ENCODE peak calls at places on chromosomes 12 and 14, in eight cellular contexts. Z is Peyer's patch, P is bronchial epithelial cell, F is body of pancreas, Q is RWPE1, K is fibroblast of mammary gland, H is cardiac muscle cell, V is nephron progenitor cell. N is an unnamed sample.

GRCh38 chr12:75724913-75725312 is 213.5 kb upstream of the KRR1 start:
- DNase-seq in F (no peak), Z (no peak), P (no peak), K (peak), Q (no peak), H (no peak), V (no peak), N (peak)

GRCh38 chr12:69873429-69873828 is 48.4 kb downstream of the MYRFL start:
- DNase-seq in H (no peak), F (no peak), K (peak), Q (peak), P (peak), Z (no peak), V (no peak), N (peak)

GRCh38 chr12:68559984-68560822 is 50.5 kb upstream of the RAP1B start:
- DNase-seq in F (no peak), Q (no peak), K (no peak), H (no peak), V (no peak), P (no peak), Z (no peak), N (no peak)

GRCh38 chr12:114916531-114916930 is 232.6 kb upstream of the TBX3 start:
- DNase-seq in Q (no peak), H (no peak), K (peak), Z (no peak), F (no peak), V (no peak), P (no peak), N (no peak)

GRCh38 chr14:31927348-31927826 is 149.7 kb upstream of the ARHGAP5 start:
- DNase-seq in Q (peak), V (peak), Z (no peak), P (peak), F (no peak), K (peak), H (peak), N (peak)

GRCh38 chr12:20653871-20654270 is 41.3 kb upstream of the SLCO1C1 start:
- DNase-seq in H (no peak), Q (no peak), Z (no peak), F (no peak), K (peak), V (no peak), P (no peak), N (no peak)

GRCh38 chr12:28497889-28498411 is 307.7 kb downstream of the CCDC91 start:
- DNase-seq in F (no peak), V (no peak), Z (no peak), Q (peak), K (peak), H (no peak), P (peak), N (peak)

GRCh38 chr12:111426341-111427185 is 20.8 kb downstream of the SH2B3 start:
- DNase-seq in H (no peak), P (no peak), K (peak), Q (no peak), Z (no peak), V (no peak), F (no peak), N (peak)

GRCh38 chr12:49867580-49868341 is 24.9 kb upstream of the BCDIN3D start:
- DNase-seq in H (no peak), Q (peak), V (no peak), P (peak), F (no peak), Z (no peak), K (no peak), N (no peak)

GRCh38 chr12:79844693-79845092 is 90.2 kb downstream of the PPP1R12A start:
- DNase-seq in Z (no peak), F (no peak), V (no peak), H (no peak), K (peak), Q (peak), P (peak), N (peak)

GRCh38 chr14:22084393-22085281 is 411.0 kb upstream of the OR4E1 start:
- DNase-seq in Z (no peak), F (no peak), H (peak), P (peak), Q (peak), V (peak), K (peak), N (peak)

GRCh38 chr12:625998-626397 is 37.2 kb downstream of the NINJ2 start:
- DNase-seq in Z (no peak), K (no peak), V (no peak), H (no peak), Q (no peak), P (no peak), F (no peak), N (no peak)

GRCh38 chr14:103716091-103716801 is 636 bp downstream of the ZFYVE21 start:
- DNase-seq in Q (no peak), P (no peak), F (peak), K (no peak), Z (peak), H (no peak), V (no peak), N (no peak)

GRCh38 chr12:57128519-57129247 is 400 bp downstream of the LRP1 start:
- DNase-seq in Q (no peak), Z (no peak), P (no peak), V (peak), F (no peak), H (peak), K (no peak), N (no peak)

GRCh38 chr12:56082967-56083366 is 3.0 kb downstream of the ERBB3 start:
- DNase-seq in Z (no peak), K (no peak), H (no peak), F (no peak), Q (no peak), V (no peak), P (no peak), N (no peak)

GRCh38 chr12:84741727-84742126 is 170.9 kb downstream of the SLC6A15 start:
- DNase-seq in H (peak), Q (no peak), K (peak), Z (no peak), F (no peak), P (no peak), V (no peak), N (no peak)

GRCh38 chr12:68805592-68806120 is 2.3 kb upstream of the MDM2 start:
- DNase-seq in H (no peak), P (peak), F (no peak), Q (peak), K (peak), V (no peak), Z (no peak), N (peak)

GRCh38 chr14:22838631-22839041 is 2.3 kb downstream of the MMP14 start:
- DNase-seq in H (no peak), Q (no peak), P (peak), V (no peak), F (no peak), Z (peak), K (peak), N (peak)

GRCh38 chr14:68767248-68767645 is 25.6 kb downstream of the ZFP36L1 start:
- DNase-seq in H (no peak), Q (no peak), V (no peak), K (no peak), F (no peak), Z (no peak), P (no peak), N (no peak)

GRCh38 chr14:21070083-21070609 is at the start of gene ARHGEF40:
- DNase-seq in H (peak), K (no peak), P (no peak), Z (peak), Q (peak), V (peak), F (peak), N (peak)

GRCh38 chr12:89064780-89065179 is 287.5 kb downstream of the DUSP6 start:
- DNase-seq in Z (no peak), F (no peak), H (no peak), V (no peak), Q (peak), P (peak), K (peak), N (peak)

GRCh38 chr12:92297932-92298681 is 152.5 kb upstream of the BTG1 start:
- DNase-seq in Z (no peak), F (no peak), P (no peak), K (peak), H (no peak), V (no peak), Q (no peak), N (no peak)

GRCh38 chr14:100065161-100065871 is at the start of gene EVL:
- DNase-seq in P (no peak), Z (no peak), H (peak), Q (no peak), V (no peak), K (no peak), F (peak), N (no peak)

GRCh38 chr12:91858186-91858585 is 287.5 kb downstream of the BTG1 start:
- DNase-seq in F (no peak), H (no peak), Z (no peak), V (no peak), Q (no peak), K (no peak), P (no peak), N (no peak)

GRCh38 chr12:70031046-70031445 is 206.0 kb downstream of the MYRFL start:
- DNase-seq in F (no peak), V (no peak), K (no peak), Q (no peak), Z (no peak), H (no peak), P (peak), N (no peak)

GRCh38 chr12:88834226-88834625 is 254.0 kb upstream of the KITLG start:
- DNase-seq in P (peak), V (no peak), F (no peak), Q (no peak), Z (no peak), H (no peak), K (peak), N (no peak)

GRCh38 chr12:54017027-54017788 is 8.4 kb downstream of the HOXC8 start:
- DNase-seq in Z (no peak), K (peak), F (no peak), V (peak), Q (peak), P (no peak), H (no peak), N (peak)

GRCh38 chr14:99972748-99973466 is 92.3 kb upstream of the EVL start:
- DNase-seq in P (no peak), K (peak), H (no peak), Q (no peak), Z (no peak), F (no peak), V (no peak), N (no peak)

GRCh38 chr14:103057028-103057371 is 349 bp downstream of the CDC42BPB start:
- DNase-seq in P (no peak), V (no peak), K (no peak), F (peak), Q (no peak), Z (no peak), H (no peak), N (no peak)

GRCh38 chr12:27966870-27967269 is 5.7 kb downstream of the PTHLH start:
- DNase-seq in F (no peak), Q (peak), V (no peak), H (no peak), P (peak), K (peak), Z (no peak), N (peak)

GRCh38 chr12:71772728-71773127 is 18.1 kb downstream of the RAB21 start:
- DNase-seq in K (no peak), Q (no peak), V (no peak), P (no peak), F (no peak), H (no peak), Z (no peak), N (no peak)

GRCh38 chr12:12840500-12840899 is 27.4 kb downstream of the DDX47 start:
- DNase-seq in K (no peak), H (no peak), Q (no peak), V (no peak), F (no peak), Z (no peak), P (no peak), N (no peak)

GRCh38 chr12:62731378-62731710 is 203.6 kb downstream of the PPM1H start:
- DNase-seq in V (no peak), F (no peak), Q (no peak), H (no peak), K (no peak), Z (no peak), P (no peak), N (no peak)

DNA sequence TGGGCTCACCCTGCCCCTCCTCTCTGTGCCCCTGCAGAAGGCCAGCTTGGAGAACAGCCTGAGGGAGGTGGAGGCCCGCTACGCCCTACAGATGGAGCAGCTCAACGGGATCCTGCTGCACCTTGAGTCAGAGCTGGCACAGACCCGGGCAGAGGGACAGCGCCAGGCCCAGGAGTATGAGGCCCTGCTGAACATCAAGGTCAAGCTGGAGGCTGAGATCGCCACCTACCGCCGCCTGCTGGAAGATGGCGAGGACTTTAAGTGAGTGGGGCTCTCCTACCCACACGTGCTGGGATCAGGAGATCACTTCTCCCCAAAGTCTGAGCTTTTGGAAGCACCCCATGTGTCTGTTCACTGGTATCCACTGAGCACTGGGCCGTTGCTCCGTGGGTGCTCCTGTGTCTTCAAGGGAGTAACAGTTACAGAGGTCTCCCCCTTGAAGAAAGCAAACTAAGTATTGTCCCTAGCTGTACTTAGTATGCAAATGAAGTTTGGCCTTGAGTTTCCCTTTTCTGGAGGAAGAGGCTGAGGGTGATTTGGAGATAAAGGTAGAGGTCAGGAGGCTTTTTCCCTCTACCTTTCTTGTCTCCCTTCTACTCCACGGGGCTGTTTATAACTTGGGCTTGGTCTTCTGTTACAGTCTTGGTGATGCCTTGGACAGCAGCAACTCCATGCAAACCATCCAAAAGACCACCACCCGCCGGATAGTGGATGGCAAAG is 3.3 kb downstream of the KRT18 start:
- DNase-seq in Q (no peak), P (peak), Z (no peak), V (no peak), H (no peak), K (no peak), F (peak), N (peak)
- TF ChIP-seq CTCF in Q (no peak), P (peak), Z (peak), V (no peak), H (peak), K (no peak), F (peak), N (peak)

DNA sequence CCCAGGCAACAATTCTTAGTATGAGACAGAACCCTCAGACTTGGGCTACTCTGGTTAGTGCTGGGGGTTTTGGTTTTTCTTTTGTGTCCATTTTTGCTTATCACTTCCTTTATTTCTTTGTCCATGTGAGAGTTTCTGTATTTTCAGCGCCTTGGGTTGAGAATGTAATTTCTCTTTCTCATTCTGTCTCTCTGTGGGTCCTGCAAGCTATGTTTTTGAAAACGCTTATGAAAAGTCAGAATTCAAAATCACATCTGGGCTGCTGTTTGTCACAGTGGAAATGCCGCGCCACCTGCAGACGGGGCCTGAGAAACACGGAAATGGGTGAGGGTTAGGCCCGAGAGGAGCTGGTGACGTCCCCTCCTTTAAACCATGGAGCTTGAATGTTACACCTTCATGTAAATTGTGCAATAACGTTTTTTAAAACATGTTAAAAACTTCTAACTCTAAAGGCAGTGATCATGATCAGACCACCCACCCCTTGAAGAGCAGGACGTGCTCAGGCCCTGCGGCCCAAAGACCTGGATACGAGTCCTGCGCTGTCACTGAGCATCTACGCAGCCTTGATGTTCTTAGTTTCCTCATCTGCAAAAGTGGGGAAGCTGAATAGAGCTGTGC is 26.1 kb downstream of the JDP2 start:
- DNase-seq in F (no peak), P (no peak), H (no peak), K (no peak), Z (no peak), V (no peak), Q (no peak), N (no peak)
- TF ChIP-seq CTCF in F (no peak), P (no peak), H (no peak), K (no peak), Z (peak), V (no peak), Q (no peak), N (no peak)

GRCh38 chr12:21771311-21771710 is 3.2 kb downstream of the KCNJ8 start:
- DNase-seq in Z (no peak), P (peak), V (no peak), H (no peak), F (no peak), Q (no peak), K (peak), N (no peak)

GRCh38 chr12:21773799-21774198 is 707 bp downstream of the KCNJ8 start:
- DNase-seq in F (peak), K (peak), Q (no peak), P (no peak), Z (no peak), V (no peak), H (no peak), N (no peak)

GRCh38 chr12:21775130-21775920 is 819 bp upstream of the KCNJ8 start:
- DNase-seq in F (peak), Q (no peak), H (no peak), Z (no peak), V (no peak), P (no peak), K (no peak), N (no peak)

GRCh38 chr12:21774358-21775129 is at the start of gene KCNJ8:
- DNase-seq in F (peak), H (peak), Q (no peak), Z (no peak), P (no peak), V (peak), K (peak), N (no peak)

GRCh38 chr12:21773263-21773741 is 1.2 kb downstream of the KCNJ8 start:
- DNase-seq in Z (peak), H (peak), K (peak), Q (no peak), V (peak), F (peak), P (peak), N (peak)
- TF ChIP-seq CTCF in Z (no peak), H (peak), K (peak), Q (no peak), V (peak), F (peak), P (peak), N (no peak)

DNA sequence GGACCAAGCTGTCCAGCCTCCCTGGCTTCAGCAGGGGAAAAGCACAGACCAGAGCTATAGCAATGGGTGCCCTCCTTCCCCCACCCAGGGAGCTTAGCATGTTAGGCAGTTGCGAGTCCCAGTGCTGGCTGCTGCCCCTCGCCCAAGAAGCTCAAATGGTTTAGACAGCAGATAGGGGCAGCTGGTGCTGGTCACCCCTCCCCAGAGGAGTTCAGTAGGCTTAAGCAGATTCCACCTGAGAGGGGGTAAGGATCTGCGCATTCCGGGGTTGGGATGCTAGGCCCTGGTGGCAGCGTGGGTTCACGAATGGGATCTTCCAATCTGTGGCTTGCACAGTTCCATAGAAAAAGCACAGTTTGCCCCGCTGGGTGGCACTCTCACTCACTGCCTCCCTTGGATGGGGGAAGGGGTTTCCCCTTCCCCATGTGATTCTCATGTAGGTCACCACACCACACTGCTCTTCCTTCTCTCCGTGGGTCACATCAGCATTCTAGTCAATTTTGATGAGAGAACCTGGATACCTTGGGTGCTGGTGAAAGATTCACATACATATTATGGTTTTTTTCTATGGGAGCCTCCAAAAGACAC is 665.6 kb downstream of the C12orf50 start:
- DNase-seq in V (no peak), P (no peak), F (no peak), K (no peak), Z (no peak), Q (no peak), H (no peak), N (no peak)
- TF ChIP-seq CTCF in V (no peak), P (no peak), F (no peak), K (no peak), Z (no peak), Q (no peak), H (no peak), N (no peak)

GRCh38 chr14:42606839-42607238 is 1000.2 kb downstream of the LRFN5 start:
- DNase-seq in V (no peak), P (no peak), F (no peak), Q (no peak), H (no peak), Z (no peak), K (no peak), N (no peak)
- TF ChIP-seq CTCF in V (no peak), P (no peak), F (no peak), Q (no peak), H (no peak), Z (no peak), K (no peak), N (no peak)

GRCh38 chr12:46154221-46154975 is 114.4 kb downstream of the SLC38A1 start:
- DNase-seq in K (peak), P (peak), Q (peak), Z (no peak), F (no peak), H (peak), V (no peak), N (peak)

GRCh38 chr12:46150735-46151134 is 118.1 kb downstream of the SLC38A1 start:
- DNase-seq in Q (no peak), H (no peak), K (no peak), F (no peak), V (no peak), P (no peak), Z (no peak), N (no peak)

GRCh38 chr12:46152456-46152855 is 116.4 kb downstream of the SLC38A1 start:
- DNase-seq in F (no peak), P (no peak), H (no peak), Z (no peak), K (no peak), Q (no peak), V (no peak), N (no peak)

GRCh38 chr12:46149905-46150304 is 118.9 kb downstream of the SLC38A1 start:
- DNase-seq in H (no peak), K (no peak), Q (no peak), P (no peak), V (no peak), Z (no peak), F (no peak), N (no peak)

DNA sequence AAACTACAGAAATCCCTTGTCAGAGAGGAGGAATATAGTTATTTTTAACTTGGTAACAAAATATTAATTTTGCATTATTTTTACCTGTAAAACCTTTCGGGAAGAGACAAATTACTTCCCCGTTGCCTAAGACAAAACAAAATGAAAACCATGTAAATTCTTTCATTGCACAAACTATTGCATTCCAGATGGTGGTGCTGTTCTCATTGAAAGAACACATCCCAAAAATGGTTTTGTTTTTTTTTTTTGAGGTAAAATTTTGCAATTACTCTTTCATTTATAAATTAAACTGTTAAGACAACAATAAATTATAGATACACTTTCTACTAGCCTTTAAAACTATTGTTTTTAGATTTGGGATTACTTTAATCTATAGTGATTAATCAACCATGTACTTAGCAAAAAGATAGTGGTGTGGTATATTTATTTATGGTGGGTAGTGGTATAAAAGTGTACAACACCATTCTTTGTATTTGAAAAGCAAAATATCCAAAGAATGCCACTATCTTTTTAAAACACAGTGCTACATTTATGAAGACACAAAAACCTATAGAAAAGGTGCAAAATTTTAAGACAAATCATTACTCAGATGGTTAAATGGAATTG is 115.5 kb downstream of the SLC38A1 start:
- DNase-seq in V (no peak), H (peak), Q (peak), P (peak), Z (no peak), F (no peak), K (peak), N (peak)
- TF ChIP-seq CTCF in V (peak), H (peak), Q (peak), P (peak), Z (peak), F (peak), K (peak), N (peak)